ENCODE peak calls at places on chromosome 18, in ten cellular contexts. L, R, Z, B, E, I, W, G, S and M are unnamed samples.
A peak's percentile ranks its signal among the peaks of the same experiment; 100 is the strongest.

GRCh38 chr18:51196811-51197660 is 445 bp downstream of the MEX3C start:
- DNase-seq in L (peak; percentile 22), R (peak; percentile 74), Z (peak; percentile 61), B (no peak), E (peak; percentile 77), I (peak; percentile 62), W (peak; percentile 75), G (peak; percentile 32), S (peak; percentile 50), M (peak; percentile 37)

GRCh38 chr18:8705280-8705940 is at the start of gene MTCL1:
- DNase-seq in L (no peak), R (no peak), Z (peak; percentile 34), B (no peak), E (peak; percentile 50), I (no peak), W (peak; percentile 85), G (peak; percentile 15), S (peak; percentile 35), M (no peak)

GRCh38 chr18:48133675-48134251 is 203.3 kb upstream of the SMAD2 start:
- DNase-seq in L (no peak), R (peak; percentile 55), Z (peak; percentile 63), B (no peak), E (no peak), I (peak; percentile 71), W (no peak), G (no peak), S (peak; percentile 45), M (no peak)

GRCh38 chr18:49581369-49581768 is 19.5 kb downstream of the LIPG start:
- DNase-seq in L (no peak), R (no peak), Z (no peak), B (no peak), E (no peak), I (no peak), W (no peak), G (no peak), S (no peak), M (no peak)

GRCh38 chr18:45793295-45793965 is 32.0 kb upstream of the SIGLEC15 start:
- DNase-seq in L (no peak), R (no peak), Z (no peak), B (no peak), E (peak; percentile 40), I (no peak), W (peak; percentile 94), G (no peak), S (no peak), M (no peak)

GRCh38 chr18:9943311-9943710 is 29.5 kb downstream of the VAPA start:
- DNase-seq in L (no peak), R (no peak), Z (no peak), B (no peak), E (no peak), I (no peak), W (no peak), G (no peak), S (no peak), M (no peak)

GRCh38 chr18:6879508-6880195 is 150.1 kb downstream of the ARHGAP28 start:
- DNase-seq in L (no peak), R (no peak), Z (no peak), B (no peak), E (no peak), I (no peak), W (no peak), G (no peak), S (no peak), M (no peak)

GRCh38 chr18:79927597-79928562 is 23.6 kb downstream of the SLC66A2 start:
- DNase-seq in L (no peak), R (no peak), Z (peak; percentile 16), B (no peak), E (no peak), I (peak; percentile 1), W (no peak), G (no peak), S (no peak), M (no peak)

GRCh38 chr18:25503567-25504081 is 151.7 kb upstream of the ZNF521 start:
- DNase-seq in L (peak; percentile 71), R (peak; percentile 77), Z (no peak), B (peak; percentile 77), E (no peak), I (peak; percentile 79), W (peak; percentile 77), G (no peak), S (peak; percentile 31), M (no peak)

GRCh38 chr18:25630682-25631081 is 278.7 kb upstream of the ZNF521 start:
- DNase-seq in L (no peak), R (no peak), Z (no peak), B (no peak), E (no peak), I (no peak), W (no peak), G (no peak), S (no peak), M (no peak)

GRCh38 chr18:45291616-45292612 is 323.4 kb upstream of the SLC14A2 start:
- DNase-seq in L (no peak), R (peak; percentile 51), Z (no peak), B (no peak), E (no peak), I (no peak), W (peak; percentile 56), G (no peak), S (no peak), M (no peak)

GRCh38 chr18:7038330-7038846 is 79.2 kb downstream of the LAMA1 start:
- DNase-seq in L (peak; percentile 92), R (peak; percentile 69), Z (no peak), B (peak; percentile 96), E (peak; percentile 58), I (peak; percentile 65), W (peak; percentile 100), G (no peak), S (peak; percentile 74), M (no peak)

GRCh38 chr18:35500113-35500512 is 2.4 kb upstream of the INO80C start:
- DNase-seq in L (no peak), R (no peak), Z (no peak), B (peak; percentile 32), E (no peak), I (no peak), W (no peak), G (no peak), S (no peak), M (no peak)

GRCh38 chr18:45562567-45563479 is 52.5 kb upstream of the SLC14A2 start:
- DNase-seq in L (peak; percentile 74), R (peak; percentile 25), Z (no peak), B (peak; percentile 82), E (no peak), I (peak; percentile 49), W (no peak), G (no peak), S (no peak), M (no peak)

GRCh38 chr18:35553300-35553699 is 28.2 kb upstream of the GALNT1 start:
- DNase-seq in L (no peak), R (peak; percentile 28), Z (no peak), B (no peak), E (no peak), I (no peak), W (no peak), G (no peak), S (no peak), M (no peak)

GRCh38 chr18:7566587-7567486 is at the start of gene PTPRM:
- DNase-seq in L (peak; percentile 80), R (peak; percentile 94), Z (peak; percentile 82), B (peak; percentile 93), E (no peak), I (peak; percentile 66), W (peak; percentile 95), G (peak; percentile 37), S (peak; percentile 86), M (peak; percentile 19)

GRCh38 chr18:36428431-36429029 is 131.0 kb downstream of the FHOD3 start:
- DNase-seq in L (no peak), R (no peak), Z (no peak), B (no peak), E (no peak), I (no peak), W (no peak), G (no peak), S (no peak), M (no peak)

GRCh38 chr18:69217271-69217670 is 183.4 kb upstream of the DOK6 start:
- DNase-seq in L (no peak), R (no peak), Z (no peak), B (no peak), E (no peak), I (no peak), W (no peak), G (no peak), S (no peak), M (no peak)

GRCh38 chr18:56635007-56635406 is 3.4 kb downstream of the TXNL1 start:
- DNase-seq in L (no peak), R (no peak), Z (no peak), B (no peak), E (no peak), I (no peak), W (no peak), G (no peak), S (no peak), M (no peak)
- H3K4me3 ChIP-seq in L (no peak overlapping the region), R (no peak overlapping the region), Z (no peak overlapping the region), B (no peak overlapping the region), E (no peak overlapping the region), I (no peak overlapping the region), W (no peak overlapping the region), G (no peak overlapping the region), S (no peak overlapping the region), M (peak overlapping the region; percentile 91)

DNA sequence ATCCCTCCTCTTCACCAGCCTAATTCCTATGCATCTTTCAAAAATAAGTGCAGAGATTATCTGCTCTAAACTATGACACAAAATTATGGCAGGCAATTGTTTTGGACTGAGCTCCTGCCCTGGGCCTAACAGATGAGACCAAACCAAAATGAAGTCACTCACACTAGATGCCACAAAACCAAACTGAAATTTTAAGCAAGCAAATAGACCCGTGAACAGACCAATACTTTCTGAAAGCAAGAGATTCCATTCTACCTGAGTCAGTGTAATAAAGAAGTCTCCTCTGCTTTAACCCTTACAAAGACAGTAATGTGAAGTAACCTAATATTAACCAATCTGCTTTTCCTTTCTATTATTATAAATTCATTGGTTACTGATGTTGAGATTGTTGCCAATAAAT is 84.3 kb downstream of the RIT2 start:
- DNase-seq in L (no peak), R (no peak), Z (no peak), B (no peak), E (no peak), I (no peak), W (no peak), G (no peak), S (no peak), M (no peak)
- H3K36me3 ChIP-seq in L (no peaks in the 10 kb centered on the region), R (no peaks in the 10 kb centered on the region), Z (no peaks in the 10 kb centered on the region), B (no peaks in the 10 kb centered on the region), E (no peaks in the 10 kb centered on the region), I (no peaks in the 10 kb centered on the region), W (no peaks in the 10 kb centered on the region), G (no peaks in the 10 kb centered on the region), S (no peaks in the 10 kb centered on the region), M (no peaks in the 10 kb centered on the region)

DNA sequence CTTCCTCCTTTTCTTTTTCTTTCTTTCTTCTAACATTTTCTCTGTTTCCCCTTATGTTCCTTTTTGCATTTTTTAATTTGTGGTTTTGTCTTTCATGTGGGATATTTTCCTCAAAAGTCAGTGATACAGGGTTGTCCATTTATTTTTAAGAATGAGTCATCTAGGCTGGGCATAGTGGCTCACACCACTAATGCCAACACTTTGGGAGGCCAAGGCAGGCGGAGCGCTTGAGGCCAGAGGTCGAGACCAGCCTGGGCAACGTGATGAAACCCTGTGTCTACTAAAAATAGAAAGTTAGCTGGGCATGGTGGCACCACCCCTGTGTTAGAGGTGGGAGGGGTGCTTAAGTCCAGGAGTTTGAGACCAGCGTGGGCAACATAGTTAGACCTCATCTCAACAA is 35.8 kb downstream of the KATNAL2 start:
- DNase-seq in L (no peak), R (no peak), Z (no peak), B (no peak), E (no peak), I (no peak), W (no peak), G (no peak), S (no peak), M (no peak)
- H3K4me1 ChIP-seq in L (no peaks in the 10 kb centered on the region), R (no peaks in the 10 kb centered on the region), Z (no peaks in the 10 kb centered on the region), B (no peaks in the 10 kb centered on the region), E (peaks cover 5% of the 10 kb centered on the region), I (no peaks in the 10 kb centered on the region), W (no peaks in the 10 kb centered on the region), G (no peaks in the 10 kb centered on the region), S (no peaks in the 10 kb centered on the region), M (no peaks in the 10 kb centered on the region)

GRCh38 chr18:22191346-22191710 is 21.9 kb downstream of the GATA6 start:
- DNase-seq in L (no peak), R (no peak), Z (no peak), B (no peak), E (no peak), I (no peak), W (peak; percentile 40), G (no peak), S (no peak), M (no peak)
- H3K4me3 ChIP-seq in L (no peak overlapping the region), R (no peak overlapping the region), Z (no peak overlapping the region), B (no peak overlapping the region), E (no peak overlapping the region), I (no peak overlapping the region), W (no peak overlapping the region), G (no peak overlapping the region), S (no peak overlapping the region), M (no peak overlapping the region)